ENCODE peak calls at places on chromosomes 13 and 19, in nine cellular contexts. Z is H9; D is CD8-positive, alpha-beta T cell; I is bronchial epithelial cell; E is sigmoid colon; M is A549; U is HFF-Myc; G is NB4; Y is heart right ventricle. N is an unnamed sample.

GRCh38 chr13:111272117-111272516 is 48.3 kb upstream of the TEX29 start:
- DNase-seq in Z (no peak), D (no peak), I (no peak), E (no peak), M (no peak), U (no peak), G (no peak), Y (no peak), N (no peak)

GRCh38 chr13:99356216-99357089 is 49.3 kb upstream of the GPR183 start:
- DNase-seq in Z (no peak), D (peak), I (peak), E (no peak), M (no peak), U (no peak), G (no peak), Y (peak), N (no peak)

GRCh38 chr19:40228863-40229262 is 2.4 kb upstream of the CCNP start:
- DNase-seq in Z (no peak), D (no peak), I (no peak), E (no peak), M (no peak), U (no peak), G (no peak), Y (no peak), N (no peak)

GRCh38 chr19:19342086-19343015 is 21.7 kb downstream of the MAU2 start:
- DNase-seq in Z (peak), D (no peak), I (peak), E (no peak), M (peak), U (no peak), G (peak), Y (peak), N (peak)

GRCh38 chr13:111131048-111131447 is 15.9 kb downstream of the ARHGEF7 start:
- DNase-seq in Z (no peak), D (no peak), I (no peak), E (no peak), M (no peak), U (no peak), G (no peak), Y (no peak), N (no peak)

GRCh38 chr19:44202470-44202869 is 9.9 kb upstream of the ZNF227 start:
- DNase-seq in Z (no peak), D (no peak), I (peak), E (no peak), M (no peak), U (no peak), G (no peak), Y (no peak), N (no peak)

GRCh38 chr19:37872383-37872782 is 34.0 kb downstream of the WDR87 start:
- DNase-seq in Z (no peak), D (no peak), I (no peak), E (no peak), M (no peak), U (no peak), G (no peak), Y (no peak), N (no peak)

GRCh38 chr19:48400018-48400742 is 6.7 kb downstream of the GRIN2D start:
- DNase-seq in Z (peak), D (no peak), I (peak), E (peak), M (peak), U (no peak), G (peak), Y (peak), N (peak)

GRCh38 chr19:38543807-38544568 is 73.8 kb downstream of the MAP4K1 start:
- DNase-seq in Z (peak), D (no peak), I (peak), E (peak), M (peak), U (peak), G (peak), Y (peak), N (no peak)

GRCh38 chr13:112112534-112113276 is 45.8 kb downstream of the SOX1 start:
- DNase-seq in Z (no peak), D (no peak), I (no peak), E (peak), M (no peak), U (no peak), G (no peak), Y (no peak), N (no peak)

GRCh38 chr13:71067164-71067815 is 799.7 kb downstream of the DACH1 start:
- DNase-seq in Z (no peak), D (no peak), I (no peak), E (no peak), M (no peak), U (no peak), G (no peak), Y (no peak), N (no peak)

GRCh38 chr19:47363758-47364529 is 14.8 kb downstream of the DHX34 start:
- DNase-seq in Z (peak), D (no peak), I (peak), E (no peak), M (no peak), U (no peak), G (peak), Y (no peak), N (no peak)

GRCh38 chr19:55519461-55520311 is 17.2 kb downstream of the SBK2 start:
- DNase-seq in Z (no peak), D (no peak), I (peak), E (no peak), M (peak), U (peak), G (no peak), Y (no peak), N (no peak)

GRCh38 chr19:21023901-21024300 is 3.4 kb downstream of the ZNF430 start:
- DNase-seq in Z (no peak), D (no peak), I (peak), E (no peak), M (no peak), U (no peak), G (no peak), Y (no peak), N (no peak)

GRCh38 chr13:19845758-19846157 is 17.7 kb downstream of the ZMYM5 start:
- DNase-seq in Z (no peak), D (no peak), I (peak), E (peak), M (peak), U (peak), G (peak), Y (no peak), N (no peak)

GRCh38 chr19:30076751-30077670 is 135.0 kb downstream of the URI1 start:
- DNase-seq in Z (no peak), D (no peak), I (no peak), E (peak), M (no peak), U (no peak), G (no peak), Y (no peak), N (no peak)

GRCh38 chr13:23899555-23899954 is 2.3 kb upstream of the C1QTNF9B start:
- DNase-seq in Z (no peak), D (no peak), I (peak), E (no peak), M (no peak), U (peak), G (peak), Y (peak), N (peak)

GRCh38 chr19:7701654-7702457 is at the start of gene FCER2:
- DNase-seq in Z (no peak), D (no peak), I (no peak), E (no peak), M (no peak), U (no peak), G (peak), Y (no peak), N (no peak)

GRCh38 chr19:50793558-50794065 is 3.4 kb downstream of the ACP4 start:
- DNase-seq in Z (no peak), D (no peak), I (no peak), E (no peak), M (no peak), U (no peak), G (no peak), Y (no peak), N (no peak)

GRCh38 chr19:6236310-6237291 is 43.2 kb downstream of the MLLT1 start:
- DNase-seq in Z (no peak), D (no peak), I (peak), E (no peak), M (no peak), U (no peak), G (no peak), Y (no peak), N (no peak)

GRCh38 chr19:49861541-49862410 is 5.6 kb downstream of the PNKP start:
- DNase-seq in Z (peak), D (no peak), I (no peak), E (peak), M (no peak), U (no peak), G (no peak), Y (peak), N (no peak)

GRCh38 chr19:5172859-5173577 is 167.6 kb downstream of the PTPRS start:
- DNase-seq in Z (no peak), D (no peak), I (peak), E (no peak), M (peak), U (peak), G (peak), Y (no peak), N (no peak)

GRCh38 chr13:74647991-74648390 is 513.8 kb upstream of the KLF12 start:
- DNase-seq in Z (no peak), D (no peak), I (no peak), E (no peak), M (no peak), U (no peak), G (no peak), Y (no peak), N (no peak)

GRCh38 chr13:50708461-50708860 is 135.0 kb downstream of the DLEU7 start:
- DNase-seq in Z (no peak), D (no peak), I (no peak), E (no peak), M (no peak), U (no peak), G (peak), Y (no peak), N (no peak)

GRCh38 chr19:9958451-9958850 is 22.1 kb upstream of the OLFM2 start:
- DNase-seq in Z (no peak), D (no peak), I (peak), E (no peak), M (no peak), U (peak), G (no peak), Y (no peak), N (no peak)

GRCh38 chr13:27542220-27542619 is 78.1 kb downstream of the LNX2 start:
- DNase-seq in Z (no peak), D (no peak), I (no peak), E (no peak), M (no peak), U (no peak), G (no peak), Y (no peak), N (no peak)

GRCh38 chr13:48000559-48001126 is 430 bp downstream of the SUCLA2 start:
- DNase-seq in Z (peak), D (no peak), I (peak), E (peak), M (peak), U (no peak), G (no peak), Y (no peak), N (no peak)

GRCh38 chr13:47999973-48000372 is 1.1 kb downstream of the SUCLA2 start:
- DNase-seq in Z (no peak), D (no peak), I (no peak), E (no peak), M (no peak), U (no peak), G (no peak), Y (no peak), N (no peak)

GRCh38 chr13:48001127-48001881 is at the start of gene SUCLA2:
- DNase-seq in Z (peak), D (peak), I (peak), E (peak), M (peak), U (peak), G (peak), Y (peak), N (peak)

GRCh38 chr13:47991859-47992258 is 9.2 kb downstream of the SUCLA2 start:
- DNase-seq in Z (no peak), D (no peak), I (no peak), E (no peak), M (no peak), U (no peak), G (no peak), Y (no peak), N (no peak)

GRCh38 chr13:47997384-47997783 is 3.7 kb downstream of the SUCLA2 start:
- DNase-seq in Z (no peak), D (no peak), I (no peak), E (no peak), M (no peak), U (no peak), G (no peak), Y (no peak), N (no peak)
- TF ChIP-seq CTCF in Z (no peak), D (no peak), I (no peak), E (no peak), M (no peak), U (no peak), G (no peak), Y (no peak), N (no peak)

GRCh38 chr19:2429917-2430570 is 2.7 kb upstream of the TIMM13 start:
- DNase-seq in Z (no peak), D (no peak), I (no peak), E (no peak), M (no peak), U (no peak), G (no peak), Y (no peak), N (no peak)
- TF ChIP-seq CTCF in Z (no peak), D (no peak), I (no peak), E (no peak), M (no peak), U (no peak), G (no peak), Y (no peak), N (no peak)

DNA sequence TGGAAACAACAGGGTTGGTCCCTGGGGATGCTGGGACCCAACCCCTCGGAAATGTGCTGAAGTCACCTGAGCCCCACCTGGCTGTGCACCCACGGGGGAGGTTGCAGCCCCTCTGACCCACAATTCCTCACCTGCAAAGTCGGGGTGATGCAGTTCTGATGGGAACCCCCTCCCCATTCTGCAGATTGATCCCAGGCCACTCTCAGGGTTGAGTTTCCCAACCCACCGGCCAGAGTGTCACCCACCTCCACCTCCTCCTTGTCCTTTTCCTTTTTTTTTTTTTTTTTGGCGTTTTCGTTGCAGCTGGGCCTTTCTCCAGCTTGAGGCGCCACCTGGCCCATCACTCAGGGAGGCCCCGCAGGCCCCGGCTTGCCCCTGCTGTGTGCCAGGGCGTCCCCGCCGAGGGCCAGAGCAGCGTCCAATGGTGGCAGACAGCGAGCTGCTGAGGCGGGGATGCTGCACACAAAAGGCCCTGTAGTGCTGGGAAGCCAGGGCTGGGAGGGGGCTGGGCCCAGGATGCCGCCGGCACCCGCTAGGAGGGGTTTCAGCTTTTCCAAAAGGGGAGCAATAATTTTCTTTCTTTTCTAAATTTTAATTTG is 4.6 kb downstream of the PIK3R2 start:
- DNase-seq in Z (peak), D (no peak), I (peak), E (no peak), M (no peak), U (no peak), G (no peak), Y (no peak), N (peak)
- TF ChIP-seq CTCF in Z (no peak), D (no peak), I (no peak), E (no peak), M (no peak), U (no peak), G (no peak), Y (no peak), N (no peak)

GRCh38 chr19:15125232-15126067 is 18.2 kb downstream of the SYDE1 start:
- DNase-seq in Z (peak), D (peak), I (peak), E (peak), M (peak), U (peak), G (peak), Y (peak), N (peak)
- TF ChIP-seq CTCF in Z (no peak), D (no peak), I (peak), E (peak), M (no peak), U (no peak), G (no peak), Y (no peak), N (no peak)